ENCODE peak calls at places on chromosome 15, in four cellular contexts. One of them, this sample, is unnamed.

GRCh38 chr15:40054746-40055575 is 16.0 kb upstream of the SRP14 start:
- DNase-seq in H9: no peak
- DNase-seq in IMR-90: peak
- DNase-seq in mesendoderm: no peak
- DNase-seq in this sample: no peak

GRCh38 chr15:68344600-68344999 is 67.1 kb downstream of the FEM1B start:
- DNase-seq in IMR-90: no peak
- DNase-seq in mesendoderm: no peak
- DNase-seq in H9: no peak
- DNase-seq in this sample: no peak

GRCh38 chr15:40959331-40960141 is 6.3 kb downstream of the CHAC1 start:
- DNase-seq in mesendoderm: peak
- DNase-seq in H9: peak
- DNase-seq in IMR-90: no peak
- DNase-seq in this sample: no peak

GRCh38 chr15:91967935-91968605 is 114.6 kb downstream of the SLCO3A1 start:
- DNase-seq in mesendoderm: no peak
- DNase-seq in IMR-90: peak
- DNase-seq in H9: no peak
- DNase-seq in this sample: no peak

GRCh38 chr15:63381301-63382192 is at the start of gene CA12:
- DNase-seq in H9: peak
- DNase-seq in mesendoderm: peak
- DNase-seq in IMR-90: peak
- DNase-seq in this sample: peak

GRCh38 chr15:33031324-33031736 is 163.2 kb downstream of the FMN1 start:
- DNase-seq in H9: no peak
- DNase-seq in IMR-90: peak
- DNase-seq in mesendoderm: peak
- DNase-seq in this sample: no peak

GRCh38 chr15:82875411-82876003 is 66.1 kb downstream of the WHAMM start:
- DNase-seq in IMR-90: peak
- DNase-seq in mesendoderm: no peak
- DNase-seq in H9: no peak
- DNase-seq in this sample: no peak

GRCh38 chr15:23384371-23384770 is 29.8 kb downstream of the GOLGA8S start:
- DNase-seq in IMR-90: no peak
- DNase-seq in H9: no peak
- DNase-seq in mesendoderm: no peak
- DNase-seq in this sample: no peak

GRCh38 chr15:67914537-67915373 is 74.9 kb upstream of the RNU6-1 start:
- DNase-seq in mesendoderm: peak
- DNase-seq in H9: peak
- DNase-seq in IMR-90: peak
- DNase-seq in this sample: no peak

GRCh38 chr15:101288905-101289513 is 6.0 kb downstream of the SNRPA1 start:
- DNase-seq in IMR-90: peak
- DNase-seq in H9: no peak
- DNase-seq in mesendoderm: peak
- DNase-seq in this sample: no peak

GRCh38 chr15:94671845-94672524 is 440.6 kb downstream of the MCTP2 start:
- DNase-seq in H9: peak
- DNase-seq in IMR-90: peak
- DNase-seq in mesendoderm: peak
- DNase-seq in this sample: no peak

GRCh38 chr15:43187544-43188155 is 2.4 kb downstream of the CCNDBP1 start:
- DNase-seq in IMR-90: peak
- DNase-seq in H9: no peak
- DNase-seq in mesendoderm: peak
- DNase-seq in this sample: no peak

GRCh38 chr15:58453931-58454793 is 22.4 kb downstream of the LIPC start:
- DNase-seq in mesendoderm: no peak
- DNase-seq in H9: no peak
- DNase-seq in IMR-90: no peak
- DNase-seq in this sample: no peak

GRCh38 chr15:52181938-52182780 is 9.0 kb downstream of the GNB5 start:
- DNase-seq in IMR-90: no peak
- DNase-seq in mesendoderm: no peak
- DNase-seq in H9: no peak
- DNase-seq in this sample: no peak

GRCh38 chr15:95990833-95991232 is 339.7 kb upstream of the NR2F2 start:
- DNase-seq in IMR-90: no peak
- DNase-seq in mesendoderm: no peak
- DNase-seq in H9: no peak
- DNase-seq in this sample: no peak

GRCh38 chr15:66151809-66152208 is 101.7 kb downstream of the MEGF11 start:
- DNase-seq in H9: peak
- DNase-seq in IMR-90: no peak
- DNase-seq in mesendoderm: no peak
- DNase-seq in this sample: no peak

GRCh38 chr15:74725241-74725774 is at the start of gene CYP1A1:
- DNase-seq in H9: peak
- DNase-seq in IMR-90: no peak
- DNase-seq in mesendoderm: no peak
- DNase-seq in this sample: peak

GRCh38 chr15:98799991-98800390 is 151.7 kb downstream of the IGF1R start:
- DNase-seq in mesendoderm: peak
- DNase-seq in H9: no peak
- DNase-seq in IMR-90: no peak
- DNase-seq in this sample: no peak

GRCh38 chr15:43281926-43282602 is 15.3 kb upstream of the TGM5 start:
- DNase-seq in H9: no peak
- DNase-seq in mesendoderm: no peak
- DNase-seq in IMR-90: no peak
- DNase-seq in this sample: no peak

GRCh38 chr15:97459771-97460170 is 500.7 kb upstream of the ARRDC4 start:
- DNase-seq in H9: no peak
- DNase-seq in IMR-90: no peak
- DNase-seq in mesendoderm: no peak
- DNase-seq in this sample: no peak

GRCh38 chr15:52976050-52976449 is 185.9 kb upstream of the ONECUT1 start:
- DNase-seq in mesendoderm: no peak
- DNase-seq in IMR-90: no peak
- DNase-seq in H9: no peak
- DNase-seq in this sample: no peak

DNA sequence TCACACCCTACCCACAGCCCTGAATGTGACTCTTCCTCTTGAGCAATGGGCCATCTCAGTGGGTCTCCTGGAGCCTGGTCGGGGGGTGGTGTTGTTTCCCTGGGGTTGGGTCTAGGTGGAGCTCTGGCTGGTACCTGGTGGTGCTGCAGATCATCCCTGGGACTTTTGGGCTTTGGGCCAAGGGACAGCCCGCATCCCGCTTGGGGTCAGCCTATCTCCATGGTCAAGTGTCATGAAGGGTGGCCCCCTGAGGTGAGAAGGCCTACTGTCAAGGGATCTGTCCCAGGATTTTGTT is 202.0 kb downstream of the UBE3A start:
- DNase-seq in H9: no peak
- DNase-seq in mesendoderm: no peak
- DNase-seq in IMR-90: no peak
- DNase-seq in this sample: no peak
- H3K56ac ChIP-seq in H9: no peak
- H3K56ac ChIP-seq in mesendoderm: no peak
- H3K56ac ChIP-seq in IMR-90: no peak
- H3K56ac ChIP-seq in this sample: no peak

GRCh38 chr15:51135276-51135675 is 40.6 kb upstream of the TNFAIP8L3 start:
- DNase-seq in IMR-90: no peak
- DNase-seq in mesendoderm: no peak
- DNase-seq in H9: no peak
- DNase-seq in this sample: no peak
- H3K56ac ChIP-seq in IMR-90: no peak
- H3K56ac ChIP-seq in mesendoderm: no peak
- H3K56ac ChIP-seq in H9: no peak
- H3K56ac ChIP-seq in this sample: no peak

GRCh38 chr15:61459785-61460707 is 230.9 kb upstream of the RORA start:
- DNase-seq in mesendoderm: no peak
- DNase-seq in IMR-90: peak
- DNase-seq in H9: no peak
- DNase-seq in this sample: no peak
- H3K56ac ChIP-seq in mesendoderm: no peak
- H3K56ac ChIP-seq in IMR-90: no peak
- H3K56ac ChIP-seq in H9: no peak
- H3K56ac ChIP-seq in this sample: no peak

GRCh38 chr15:80251505-80252280 is at the start of gene CTXND1:
- DNase-seq in IMR-90: no peak
- DNase-seq in H9: peak
- DNase-seq in mesendoderm: no peak
- DNase-seq in this sample: peak
- H3K56ac ChIP-seq in IMR-90: no peak
- H3K56ac ChIP-seq in H9: no peak
- H3K56ac ChIP-seq in mesendoderm: peak
- H3K56ac ChIP-seq in this sample: no peak